ENCODE peak calls at places on chromosomes 12 and 14, in nine cellular contexts. E is HFFc6; Y is DMS153; V is osteocyte; F is HS-5; M is A549; U is stimulated activated CD8-positive, alpha-beta memory T cell treated with anti-CD3 and anti-CD28 coated beads, Interleukin-4, amount 100 ng/mL, for 4 hours; W is activated effector memory CD4-positive, alpha-beta T cell treated with Interleukin-2 at 50 U/mL for 16 hours; J is NCI-H1417. O is an unnamed sample.

GRCh38 chr12:12376636-12377448 is 20.0 kb downstream of the BORCS5 start:
- DNase-seq in Y (peak; percentile 86), U (no peak), V (no peak), J (peak; percentile 59), E (peak; percentile 77), W (no peak), F (peak; percentile 43), M (peak; percentile 75), O (no peak)

GRCh38 chr14:80211143-80212024 is at the start of gene DIO2:
- DNase-seq in M (no peak), U (no peak), J (no peak), Y (no peak), F (no peak), E (peak; percentile 67), W (no peak), V (no peak), O (no peak)

GRCh38 chr12:116338064-116338872 is 60.8 kb upstream of the MED13L start:
- DNase-seq in M (no peak), W (no peak), U (no peak), E (no peak), Y (no peak), V (no peak), J (no peak), F (no peak), O (no peak)

GRCh38 chr12:15620726-15621125 is 168.5 kb downstream of the EPS8 start:
- DNase-seq in J (no peak), U (no peak), F (no peak), E (no peak), Y (no peak), V (no peak), W (no peak), M (no peak), O (no peak)

GRCh38 chr12:125096894-125097293 is 31.7 kb downstream of the AACS start:
- DNase-seq in V (no peak), E (no peak), Y (no peak), J (no peak), W (no peak), U (no peak), F (no peak), M (no peak), O (no peak)

GRCh38 chr14:105641075-105641937 is 114.9 kb downstream of the TMEM121 start:
- DNase-seq in J (no peak), Y (no peak), M (no peak), E (no peak), U (no peak), V (no peak), W (no peak), F (no peak), O (no peak)

GRCh38 chr14:24372701-24373416 is 4.9 kb downstream of the NFATC4 start:
- DNase-seq in M (no peak), Y (peak; percentile 68), U (no peak), F (no peak), J (no peak), V (no peak), E (no peak), W (no peak), O (no peak)

GRCh38 chr12:122166422-122167327 is 7.3 kb downstream of the IL31 start:
- DNase-seq in J (no peak), E (no peak), M (no peak), U (no peak), V (no peak), F (no peak), Y (no peak), W (peak; percentile 11), O (no peak)

GRCh38 chr14:31902002-31902401 is 175.1 kb upstream of the ARHGAP5 start:
- DNase-seq in F (no peak), E (no peak), J (no peak), V (no peak), Y (no peak), W (no peak), U (no peak), M (no peak), O (no peak)

GRCh38 chr12:68263366-68263765 is 10.0 kb upstream of the IL22 start:
- DNase-seq in F (no peak), Y (no peak), M (no peak), V (no peak), E (no peak), U (no peak), W (no peak), J (no peak), O (no peak)

GRCh38 chr14:103679351-103679750 is 35.9 kb downstream of the XRCC3 start:
- DNase-seq in U (no peak), M (peak; percentile 38), Y (no peak), J (no peak), V (no peak), E (no peak), F (no peak), W (no peak), O (no peak)

GRCh38 chr14:75003250-75004027 is 718 bp downstream of the EIF2B2 start:
- DNase-seq in M (no peak), V (no peak), Y (no peak), U (no peak), F (no peak), J (peak; percentile 41), W (no peak), E (no peak), O (no peak)

GRCh38 chr12:106841471-106842302 is 67.2 kb downstream of the RIC8B start:
- DNase-seq in W (no peak), J (peak; percentile 47), U (no peak), M (peak; percentile 50), F (peak; percentile 23), Y (peak; percentile 43), E (peak; percentile 48), V (no peak), O (no peak)

GRCh38 chr12:79168687-79169086 is 304.1 kb downstream of the SYT1 start:
- DNase-seq in Y (no peak), E (no peak), F (no peak), U (no peak), W (no peak), M (no peak), V (no peak), J (no peak), O (no peak)

GRCh38 chr12:43444940-43445564 is 107.0 kb downstream of the ADAMTS20 start:
- DNase-seq in Y (peak; percentile 8), E (peak; percentile 23), V (no peak), U (no peak), M (no peak), F (peak; percentile 38), W (no peak), J (peak; percentile 47), O (no peak)

GRCh38 chr12:16603265-16603915 is 2.6 kb downstream of the LMO3 start:
- DNase-seq in E (no peak), W (no peak), M (no peak), F (no peak), J (peak; percentile 83), V (no peak), Y (no peak), U (no peak), O (no peak)

GRCh38 chr14:31659278-31659677 is 98.1 kb downstream of the NUBPL start:
- DNase-seq in E (no peak), U (no peak), F (no peak), M (no peak), W (no peak), V (no peak), Y (no peak), J (no peak), O (no peak)

GRCh38 chr14:69763761-69764510 is 3.0 kb upstream of the SRSF5 start:
- DNase-seq in Y (no peak), W (no peak), V (peak; percentile 42), J (no peak), E (peak; percentile 17), F (no peak), U (no peak), M (no peak), O (no peak)